ENCODE peak calls at places on chromosomes 6 and 20, in nine cellular contexts. T is CD8-positive, alpha-beta memory T cell; N is heart right ventricle; E is AG04450; F is mammary epithelial cell; O is aorta; G is IMR-90; S is CD8-positive, alpha-beta T cell; Q is right cardiac atrium. P is an unnamed sample. For H3K27me3, the result is how much of the 10 kb centered on the place peaks cover.

GRCh38 chr6:4359108-4359710 is 223.8 kb upstream of the ECI2 start:
- DNase-seq in G (peak), F (no peak), E (no peak), T (no peak), Q (peak), O (no peak), N (peak), S (no peak), P (peak)

GRCh38 chr6:72262254-72262653 is 359.6 kb upstream of the KCNQ5 start:
- DNase-seq in T (no peak), N (no peak), Q (no peak), O (no peak), S (no peak), E (no peak), F (no peak), G (no peak), P (no peak)

GRCh38 chr20:19771031-19771430 is 13.0 kb downstream of the RIN2 start:
- DNase-seq in O (no peak), F (no peak), T (no peak), Q (no peak), N (no peak), E (no peak), G (no peak), S (no peak), P (no peak)

GRCh38 chr6:8644306-8644705 is 209.0 kb upstream of the SLC35B3 start:
- DNase-seq in G (no peak), O (no peak), Q (no peak), N (no peak), T (no peak), E (no peak), F (no peak), S (no peak), P (no peak)

GRCh38 chr6:148317739-148318138 is 24.9 kb upstream of the SASH1 start:
- DNase-seq in O (no peak), Q (no peak), F (no peak), T (no peak), N (no peak), S (no peak), E (no peak), G (no peak), P (no peak)

GRCh38 chr6:36312854-36313627 is 23.6 kb downstream of the BNIP5 start:
- DNase-seq in T (no peak), E (no peak), Q (no peak), N (no peak), F (no peak), G (no peak), S (no peak), O (peak), P (no peak)

GRCh38 chr6:82237013-82237412 is 10.5 kb downstream of the IBTK start:
- DNase-seq in G (no peak), F (no peak), N (no peak), Q (no peak), S (no peak), O (no peak), T (no peak), E (no peak), P (no peak)

GRCh38 chr6:43644940-43645612 is at the start of gene RSPH9:
- DNase-seq in G (peak), T (peak), S (peak), O (peak), E (no peak), F (no peak), N (peak), Q (peak), P (no peak)

GRCh38 chr6:100633096-100633766 is 168.5 kb upstream of the SIM1 start:
- DNase-seq in O (no peak), G (peak), N (no peak), F (peak), S (no peak), E (peak), T (no peak), Q (no peak), P (peak)

GRCh38 chr20:9889270-9889981 is 50.5 kb upstream of the PAK5 start:
- DNase-seq in N (no peak), S (no peak), F (no peak), T (no peak), E (no peak), O (no peak), Q (no peak), G (no peak), P (no peak)

GRCh38 chr20:24066075-24066700 is 77.6 kb upstream of the GGTLC1 start:
- DNase-seq in Q (no peak), N (no peak), G (no peak), S (peak), O (no peak), F (no peak), T (no peak), E (no peak), P (no peak)

GRCh38 chr6:83417880-83418663 is 12.8 kb downstream of the ME1 start:
- DNase-seq in O (no peak), G (peak), Q (no peak), T (no peak), S (no peak), N (no peak), F (peak), E (peak), P (no peak)

GRCh38 chr6:124524821-124525220 is 437.4 kb upstream of the RNF217 start:
- DNase-seq in F (no peak), N (no peak), S (no peak), Q (no peak), O (no peak), E (no peak), G (no peak), T (no peak), P (no peak)

GRCh38 chr6:111990214-111990613 is 63.7 kb upstream of the CCN6 start:
- DNase-seq in F (no peak), G (no peak), E (no peak), T (no peak), O (no peak), S (no peak), Q (no peak), N (no peak), P (no peak)

DNA sequence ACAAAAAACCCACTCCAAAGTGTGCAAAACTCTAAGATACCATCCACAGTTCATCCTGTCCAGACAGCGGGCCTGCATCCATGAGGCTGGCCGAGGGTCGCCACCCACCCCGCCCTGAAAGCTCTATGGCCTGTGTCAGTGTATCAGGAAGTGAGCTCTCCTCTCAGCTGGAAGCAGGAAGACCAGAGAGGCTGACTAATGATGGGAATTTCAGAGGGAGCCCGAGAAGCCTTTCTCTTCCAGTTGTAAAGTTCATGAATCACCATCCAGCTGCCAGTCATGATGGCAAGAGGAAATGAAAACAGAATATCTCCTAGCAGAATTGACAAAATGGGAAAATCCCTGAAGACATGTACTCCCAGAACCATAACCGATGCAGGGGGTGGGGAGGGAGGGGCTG is 109.6 kb upstream of the RPS6KA2 start:
- DNase-seq in O (no peak), G (peak), N (no peak), T (no peak), E (no peak), S (no peak), Q (no peak), F (peak), P (peak)
- H3K4me3 ChIP-seq in O (no peak), G (no peak), N (no peak), T (no peak), E (no peak), S (no peak), Q (no peak), F (no peak), P (no peak)

GRCh38 chr6:149963462-149964242 is at the start of gene ULBP1:
- DNase-seq in S (peak), O (peak), N (peak), G (peak), T (peak), E (peak), Q (peak), F (peak), P (peak)
- H3K27me3 ChIP-seq in S (under half), O (under half), N (half or more), G (half or more), T (half or more), E (under half), Q (under half), F (under half), P (under half)

DNA sequence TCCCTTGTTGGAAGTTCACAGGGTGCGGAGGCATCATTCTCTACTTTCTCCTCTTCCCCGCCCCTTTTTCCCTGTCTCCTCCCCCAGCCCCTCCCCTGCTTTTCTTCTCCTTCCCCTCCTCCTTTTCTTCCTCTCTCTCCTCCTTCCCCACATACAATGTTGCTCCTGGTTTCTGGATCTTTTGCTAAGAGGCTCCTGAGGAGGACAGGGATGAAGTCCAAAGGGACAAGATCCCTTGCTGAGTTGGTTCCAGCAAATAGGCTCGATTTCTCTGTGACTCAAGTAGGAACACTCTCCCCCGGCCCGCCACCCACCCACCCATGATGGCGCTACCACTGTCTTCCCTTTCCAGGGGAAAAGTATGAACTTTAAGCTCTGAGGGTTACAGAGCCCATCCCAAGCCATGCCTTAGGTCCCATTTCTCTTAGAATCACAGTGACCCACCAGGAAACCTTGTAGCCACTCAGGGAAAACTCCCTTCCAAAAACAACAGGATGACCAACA is 851 bp upstream of the TFEB start:
- DNase-seq in T (no peak), Q (no peak), O (peak), F (no peak), S (no peak), G (no peak), N (no peak), E (no peak), P (no peak)
- H3K4me3 ChIP-seq in T (no peak), Q (no peak), O (no peak), F (no peak), S (no peak), G (no peak), N (no peak), E (no peak), P (no peak)

DNA sequence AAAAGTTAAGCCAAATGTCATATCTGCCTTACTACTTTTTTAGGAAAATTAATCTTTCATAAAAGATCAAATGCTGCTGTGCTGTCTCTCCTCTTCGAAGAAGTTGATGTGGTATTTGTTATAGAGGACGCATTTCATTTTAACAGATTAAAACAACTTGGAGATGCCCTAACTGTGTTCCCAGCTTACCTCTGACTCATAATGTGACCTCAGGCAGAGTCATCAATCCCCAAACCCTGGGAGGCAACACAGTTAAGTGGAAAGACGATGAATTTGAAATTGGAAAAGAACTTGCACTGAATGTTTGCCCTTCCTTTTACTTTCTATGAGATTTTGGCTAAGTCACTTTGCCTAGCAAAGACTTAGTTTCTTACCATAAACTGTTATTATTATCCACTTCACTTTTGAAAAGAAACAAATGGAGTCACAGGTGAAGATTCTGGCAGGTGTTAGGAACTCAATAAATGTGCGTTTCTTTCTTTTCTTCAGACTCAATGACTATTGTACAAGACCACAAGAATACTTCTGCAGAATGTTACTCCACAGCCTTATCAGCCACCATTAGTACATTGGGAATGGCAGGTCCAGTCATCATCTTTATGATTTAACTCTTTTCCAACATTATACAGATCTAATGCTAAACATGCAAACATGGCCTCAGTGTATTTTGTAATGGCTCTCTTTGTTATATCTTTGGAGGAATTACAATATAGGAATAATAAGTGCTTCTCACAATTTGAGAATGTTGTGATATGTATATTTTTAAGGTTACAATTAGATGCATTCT is 102.6 kb downstream of the COL21A1 start:
- DNase-seq in G (peak), O (no peak), F (peak), N (no peak), T (no peak), E (no peak), S (no peak), Q (no peak), P (peak)
- H3K27me3 ChIP-seq in G (under half), O (under half), F (under half), N (under half), T (under half), E (under half), S (under half), Q (under half), P (under half)

GRCh38 chr6:10410214-10410873 is 4.5 kb downstream of the TFAP2A start:
- DNase-seq in E (no peak), N (no peak), F (peak), S (no peak), G (no peak), O (no peak), T (no peak), Q (no peak), P (no peak)
- H3K4me3 ChIP-seq in E (peak), N (no peak), F (peak), S (no peak), G (peak), O (no peak), T (no peak), Q (no peak), P (peak)

GRCh38 chr6:26220353-26220970 is 133.2 kb downstream of the HFE start:
- DNase-seq in G (no peak), O (no peak), E (no peak), Q (no peak), N (no peak), T (no peak), F (no peak), S (no peak), P (no peak)
- H3K27me3 ChIP-seq in G (under half), O (under half), E (under half), Q (under half), N (under half), T (under half), F (under half), S (under half), P (under half)

DNA sequence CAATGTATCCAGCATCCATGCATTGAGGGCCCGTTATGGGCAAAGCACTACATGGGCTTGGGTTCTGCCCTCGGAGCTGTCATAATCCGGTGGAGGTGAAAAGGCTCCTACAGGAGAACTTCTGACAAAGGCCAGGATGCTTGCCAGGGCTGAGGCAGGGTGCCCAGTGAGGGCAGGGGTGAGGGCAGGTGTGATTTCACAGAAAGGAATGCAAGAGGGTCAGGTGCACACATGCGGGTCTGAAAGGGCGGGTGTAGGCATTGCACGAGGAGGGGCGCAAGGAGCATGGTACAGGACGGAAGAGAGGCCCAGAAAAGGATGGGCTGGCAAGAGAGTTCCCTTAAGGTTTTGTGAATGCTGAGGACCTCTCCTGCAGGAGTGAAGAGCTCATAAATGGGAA is 348.0 kb downstream of the BTBD3 start:
- DNase-seq in E (no peak), F (no peak), N (no peak), T (no peak), S (no peak), Q (no peak), O (no peak), G (no peak), P (no peak)
- H3K4me3 ChIP-seq in E (no peak), F (no peak), N (no peak), T (no peak), S (no peak), Q (no peak), O (no peak), G (no peak), P (no peak)

GRCh38 chr20:63415418-63416108 is 54.4 kb upstream of the CHRNA4 start:
- DNase-seq in N (no peak), T (no peak), O (no peak), F (no peak), E (no peak), G (no peak), Q (no peak), S (no peak), P (no peak)

GRCh38 chr20:63417213-63418120 is 55.0 kb downstream of the KCNQ2 start:
- DNase-seq in E (no peak), F (no peak), G (no peak), O (no peak), N (no peak), Q (no peak), S (no peak), T (no peak), P (no peak)

GRCh38 chr20:63416109-63416430 is 54.9 kb upstream of the CHRNA4 start:
- DNase-seq in S (no peak), F (no peak), N (no peak), T (no peak), G (no peak), E (no peak), O (no peak), Q (no peak), P (no peak)

GRCh38 chr20:63414720-63415417 is 53.7 kb upstream of the CHRNA4 start:
- DNase-seq in N (no peak), S (no peak), G (no peak), T (no peak), O (no peak), E (no peak), Q (no peak), F (no peak), P (no peak)

GRCh38 chr20:63416631-63417030 is 55.5 kb upstream of the CHRNA4 start:
- DNase-seq in T (no peak), S (no peak), E (no peak), Q (no peak), O (no peak), N (no peak), G (no peak), F (no peak), P (no peak)
- H3K27me3 ChIP-seq in T (under half), S (under half), E (under half), Q (under half), O (under half), N (under half), G (half or more), F (under half), P (half or more)

GRCh38 chr20:54237544-54237943 is 29.7 kb downstream of the PFDN4 start:
- DNase-seq in Q (no peak), N (no peak), O (no peak), T (no peak), S (no peak), F (no peak), E (no peak), G (no peak), P (no peak)
- H3K4me3 ChIP-seq in Q (no peak), N (no peak), O (no peak), T (no peak), S (no peak), F (no peak), E (no peak), G (no peak), P (no peak)

GRCh38 chr6:130364224-130364780 is 1.5 kb upstream of the TMEM200A start:
- DNase-seq in G (no peak), N (no peak), F (no peak), Q (no peak), T (no peak), E (no peak), S (no peak), O (no peak), P (no peak)
- H3K27me3 ChIP-seq in G (under half), N (half or more), F (under half), Q (under half), T (under half), E (under half), S (under half), O (under half), P (under half)